ENCODE peak calls at places on chromosomes 16 and 17, in seven cellular contexts. H, C, E, Y, B, M and G are unnamed samples.

GRCh38 chr16:51024703-51025102 is 126.4 kb downstream of the SALL1 start:
- DNase-seq in H (no peak), C (no peak), E (no peak), Y (no peak), B (no peak), M (no peak), G (no peak)

GRCh38 chr16:85245307-85246172 is 133.3 kb upstream of the CIBAR2 start:
- DNase-seq in H (peak; percentile 76), C (peak; percentile 82), E (peak; percentile 57), Y (no peak), B (peak; percentile 51), M (peak; percentile 82), G (no peak)

GRCh38 chr17:29603109-29603674 is 10.3 kb downstream of the ANKRD13B start:
- DNase-seq in H (no peak), C (no peak), E (no peak), Y (no peak), B (no peak), M (no peak), G (no peak)

GRCh38 chr17:2571523-2572303 is 21.7 kb upstream of the PAFAH1B1 start:
- DNase-seq in H (no peak), C (no peak), E (no peak), Y (peak; percentile 61), B (no peak), M (no peak), G (no peak)

GRCh38 chr17:7204828-7205461 is 14.7 kb downstream of the DLG4 start:
- DNase-seq in H (peak; percentile 96), C (peak; percentile 99), E (peak; percentile 43), Y (peak; percentile 67), B (no peak), M (peak; percentile 97), G (peak; percentile 85)

GRCh38 chr17:66465701-66466100 is 163.3 kb downstream of the PRKCA start:
- DNase-seq in H (no peak), C (no peak), E (no peak), Y (no peak), B (no peak), M (no peak), G (no peak)

GRCh38 chr17:57021226-57021940 is 43.5 kb downstream of the SCPEP1 start:
- DNase-seq in H (no peak), C (no peak), E (no peak), Y (no peak), B (no peak), M (no peak), G (no peak)

GRCh38 chr16:17303101-17303500 is 167.7 kb downstream of the XYLT1 start:
- DNase-seq in H (no peak), C (no peak), E (no peak), Y (no peak), B (no peak), M (no peak), G (no peak)

GRCh38 chr16:85169333-85170065 is 57.2 kb upstream of the CIBAR2 start:
- DNase-seq in H (peak; percentile 55), C (peak; percentile 70), E (no peak), Y (no peak), B (no peak), M (no peak), G (no peak)

GRCh38 chr17:39623356-39623950 is 3.3 kb upstream of the PPP1R1B start:
- DNase-seq in H (peak; percentile 79), C (peak; percentile 89), E (no peak), Y (no peak), B (peak; percentile 62), M (peak; percentile 99), G (no peak)

GRCh38 chr17:30093463-30094147 is 23.0 kb upstream of the NSRP1 start:
- DNase-seq in H (peak; percentile 79), C (peak; percentile 76), E (peak; percentile 54), Y (peak; percentile 32), B (peak; percentile 49), M (peak; percentile 81), G (peak; percentile 63)

GRCh38 chr17:21289902-21290571 is 5.5 kb downstream of the MAP2K3 start:
- DNase-seq in H (no peak), C (peak; percentile 46), E (no peak), Y (no peak), B (no peak), M (no peak), G (no peak)

GRCh38 chr17:50758989-50759544 is 8.3 kb downstream of the ANKRD40CL start:
- DNase-seq in H (no peak), C (no peak), E (no peak), Y (no peak), B (no peak), M (no peak), G (no peak)
- TF ChIP-seq YY1 in H (no peak), C (no peak), E (no peak), Y (no peak), B (no peak), M (no peak), G (no peak)

GRCh38 chr17:68803122-68803615 is 152.0 kb downstream of the ABCA8 start:
- DNase-seq in H (no peak), C (no peak), E (no peak), Y (no peak), B (no peak), M (no peak), G (no peak)
- H3K4me1 ChIP-seq in H (no peaks in the 10 kb centered on the region), C (peaks cover 13% of the 10 kb centered on the region), E (no peaks in the 10 kb centered on the region), Y (no peaks in the 10 kb centered on the region), B (peaks cover 19% of the 10 kb centered on the region), M (no peaks in the 10 kb centered on the region), G (no peaks in the 10 kb centered on the region)

DNA sequence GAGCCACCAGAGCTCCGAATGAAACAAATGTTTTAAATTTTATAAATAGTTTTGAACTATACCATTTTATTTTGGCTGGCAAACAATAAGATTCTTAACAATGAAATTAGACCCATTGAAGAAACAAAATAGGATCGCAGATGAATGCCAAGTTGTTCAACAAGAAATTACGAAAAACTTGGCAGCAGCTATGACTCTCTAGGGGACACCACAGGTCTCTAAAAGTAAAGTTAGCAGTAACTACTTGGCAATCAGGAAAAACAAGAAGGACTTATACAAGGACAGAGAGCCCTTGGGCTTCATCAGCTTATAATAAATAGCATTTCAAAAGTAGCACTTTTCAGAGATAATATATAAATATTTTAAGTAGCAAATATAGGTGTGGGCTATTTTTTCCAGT is 603.8 kb upstream of the PSMD7 start:
- DNase-seq in H (no peak), C (no peak), E (no peak), Y (no peak), B (no peak), M (no peak), G (no peak)
- TF ChIP-seq YY1 in H (no peak), C (no peak), E (no peak), Y (no peak), B (no peak), M (no peak), G (no peak)

GRCh38 chr17:61203765-61204164 is 195.9 kb upstream of the TBX2 start:
- DNase-seq in H (no peak), C (no peak), E (no peak), Y (no peak), B (no peak), M (no peak), G (no peak)
- H3K4me1 ChIP-seq in H (no peaks in the 10 kb centered on the region), C (peaks cover 18% of the 10 kb centered on the region), E (no peaks in the 10 kb centered on the region), Y (no peaks in the 10 kb centered on the region), B (peaks cover 28% of the 10 kb centered on the region), M (no peaks in the 10 kb centered on the region), G (no peaks in the 10 kb centered on the region)

GRCh38 chr16:56353054-56353921 is 72.1 kb downstream of the AMFR start:
- DNase-seq in H (no peak), C (no peak), E (no peak), Y (no peak), B (no peak), M (no peak), G (no peak)
- TF ChIP-seq YY1 in H (no peak), C (no peak), E (no peak), Y (no peak), B (no peak), M (no peak), G (no peak)

GRCh38 chr17:13575466-13575865 is 26.3 kb downstream of the HS3ST3A1 start:
- DNase-seq in H (no peak), C (no peak), E (no peak), Y (no peak), B (no peak), M (no peak), G (peak; percentile 8)
- H3K4me1 ChIP-seq in H (no peaks in the 10 kb centered on the region), C (no peaks in the 10 kb centered on the region), E (no peaks in the 10 kb centered on the region), Y (no peaks in the 10 kb centered on the region), B (no peaks in the 10 kb centered on the region), M (no peaks in the 10 kb centered on the region), G (no peaks in the 10 kb centered on the region)